ENCODE peak calls at places on chromosomes 13 and 19, in four cellular contexts. D is HCT116, U is SK-N-SH, E is K562. N is an unnamed sample.

GRCh38 chr19:23698711-23699520 is 11.9 kb upstream of the ZNF675 start:
- DNase-seq in D (no peak), U (peak; percentile 42), E (no peak), N (no peak)

GRCh38 chr19:8731428-8732169 is 10.2 kb downstream of the OR2Z1 start:
- DNase-seq in U (no peak), D (no peak), E (no peak), N (no peak)

GRCh38 chr13:26831336-26831908 is 70.8 kb upstream of the GPR12 start:
- DNase-seq in D (no peak), E (no peak), U (peak; percentile 80), N (no peak)

GRCh38 chr13:110525328-110526319 is 35.9 kb downstream of the RAB20 start:
- DNase-seq in E (no peak), D (no peak), U (no peak), N (no peak)

GRCh38 chr13:90565985-90566713 is 781.3 kb upstream of the MIR17HG start:
- DNase-seq in U (no peak), E (no peak), D (no peak), N (no peak)

GRCh38 chr13:41075034-41075433 is 13.7 kb downstream of the WBP4 start:
- DNase-seq in U (peak; percentile 66), E (peak; percentile 20), D (no peak), N (no peak)

GRCh38 chr19:46880440-46880839 is 19.6 kb downstream of the ARHGAP35 start:
- DNase-seq in D (no peak), E (no peak), U (no peak), N (no peak)

GRCh38 chr13:53206455-53206854 is 177.8 kb downstream of the OLFM4 start:
- DNase-seq in U (peak; percentile 31), E (no peak), D (no peak), N (no peak)

GRCh38 chr19:5914946-5915781 is 1.1 kb downstream of the CAPS start:
- DNase-seq in E (no peak), D (no peak), U (no peak), N (no peak)

GRCh38 chr19:12162882-12163806 is at the start of gene ZNF136:
- DNase-seq in D (peak; percentile 89), U (peak; percentile 98), E (peak; percentile 95), N (peak; percentile 94)

GRCh38 chr19:47157455-47158321 is 27.1 kb downstream of the SAE1 start:
- DNase-seq in E (no peak), D (no peak), U (no peak), N (no peak)

GRCh38 chr19:12806242-12807131 is at the start of gene RNASEH2A:
- DNase-seq in E (peak; percentile 88), D (peak; percentile 71), U (peak; percentile 95), N (peak; percentile 70)

GRCh38 chr13:73715910-73716257 is 418.3 kb downstream of the KLF12 start:
- DNase-seq in U (no peak), E (no peak), D (no peak), N (no peak)

GRCh38 chr19:2618611-2619010 is 83.9 kb downstream of the GNG7 start:
- DNase-seq in E (no peak), D (peak; percentile 62), U (no peak), N (no peak)

GRCh38 chr19:43305642-43306041 is 36.3 kb upstream of the PSG9 start:
- DNase-seq in D (no peak), U (no peak), E (peak; percentile 11), N (peak; percentile 17)

GRCh38 chr13:40233731-40234195 is 432.7 kb downstream of the FOXO1 start:
- DNase-seq in U (no peak), E (no peak), D (no peak), N (no peak)

GRCh38 chr19:51477343-51477742 is 996 bp upstream of the CEACAM18 start:
- DNase-seq in E (no peak), U (no peak), D (no peak), N (no peak)
- TF ChIP-seq ELF1 in E (no peak), U (no peak), D (no peak), N (no peak)

GRCh38 chr19:33878912-33879810 is 82.5 kb downstream of the KCTD15 start:
- DNase-seq in D (no peak), U (no peak), E (no peak), N (no peak)

GRCh38 chr19:33887891-33888290 is 91.2 kb downstream of the KCTD15 start:
- DNase-seq in D (no peak), U (no peak), E (no peak), N (no peak)

GRCh38 chr19:33879818-33880575 is 83.3 kb downstream of the KCTD15 start:
- DNase-seq in D (no peak), E (no peak), U (peak; percentile 80), N (no peak)

GRCh38 chr19:33888665-33889064 is 92.0 kb downstream of the KCTD15 start:
- DNase-seq in E (no peak), D (no peak), U (no peak), N (no peak)

DNA sequence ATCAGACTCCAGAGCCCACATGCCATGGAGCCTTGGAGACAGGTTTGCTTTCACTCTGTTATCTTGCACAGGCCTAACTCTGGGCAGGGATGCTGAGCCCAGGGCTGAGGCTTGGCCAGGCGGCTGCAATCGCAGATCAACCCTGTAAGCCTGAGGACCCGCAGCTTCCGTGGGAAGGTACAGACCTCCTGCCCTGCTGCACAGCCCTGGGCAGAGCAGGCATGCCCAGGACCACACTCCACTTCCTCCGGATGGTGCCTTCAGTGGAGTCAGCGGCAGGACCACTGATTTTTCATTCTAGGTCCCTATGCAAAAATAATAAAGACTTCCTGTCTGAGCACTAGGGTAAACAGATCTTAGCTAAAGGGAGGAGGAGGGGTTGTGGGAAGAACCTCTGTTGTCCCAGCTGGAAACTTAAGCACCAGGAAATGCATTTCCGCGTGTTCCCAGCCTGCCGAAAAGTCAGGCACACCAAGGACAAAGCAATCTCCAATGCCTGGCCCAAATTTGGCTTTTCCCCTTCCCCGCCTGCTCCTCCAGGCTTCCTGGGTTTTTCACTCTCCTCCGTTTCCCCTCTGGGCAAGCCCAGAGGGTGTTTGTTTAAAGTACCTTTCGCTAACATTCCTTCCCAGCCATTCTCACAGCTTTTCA is 87.3 kb downstream of the KCTD15 start:
- DNase-seq in U (peak; percentile 80), E (no peak), D (no peak), N (no peak)
- TF ChIP-seq ELF1 in U (no peak), E (no peak), D (no peak), N (no peak)

GRCh38 chr13:24178847-24179845 is 18.6 kb downstream of the SPATA13 start:
- DNase-seq in D (no peak), E (no peak), U (no peak), N (no peak)
- TF ChIP-seq ELF1 in D (no peak), E (no peak), U (no peak), N (no peak)

GRCh38 chr13:95281258-95281602 is 20.0 kb downstream of the ABCC4 start:
- DNase-seq in E (no peak), U (no peak), D (no peak), N (no peak)
- TF ChIP-seq ELF1 in E (no peak), U (no peak), D (no peak), N (no peak)

GRCh38 chr19:17283504-17283996 is 1.8 kb downstream of the ANKLE1 start:
- DNase-seq in U (no peak), D (no peak), E (no peak), N (no peak)

GRCh38 chr19:17281391-17282304 is at the start of gene ANKLE1:
- DNase-seq in E (peak; percentile 64), U (peak; percentile 95), D (no peak), N (no peak)

GRCh38 chr19:17282488-17283256 is 971 bp downstream of the ANKLE1 start:
- DNase-seq in U (peak; percentile 94), E (peak; percentile 85), D (peak; percentile 57), N (peak; percentile 69)

GRCh38 chr19:17275441-17276175 is 6.1 kb upstream of the ANKLE1 start:
- DNase-seq in E (no peak), U (no peak), D (no peak), N (no peak)

DNA sequence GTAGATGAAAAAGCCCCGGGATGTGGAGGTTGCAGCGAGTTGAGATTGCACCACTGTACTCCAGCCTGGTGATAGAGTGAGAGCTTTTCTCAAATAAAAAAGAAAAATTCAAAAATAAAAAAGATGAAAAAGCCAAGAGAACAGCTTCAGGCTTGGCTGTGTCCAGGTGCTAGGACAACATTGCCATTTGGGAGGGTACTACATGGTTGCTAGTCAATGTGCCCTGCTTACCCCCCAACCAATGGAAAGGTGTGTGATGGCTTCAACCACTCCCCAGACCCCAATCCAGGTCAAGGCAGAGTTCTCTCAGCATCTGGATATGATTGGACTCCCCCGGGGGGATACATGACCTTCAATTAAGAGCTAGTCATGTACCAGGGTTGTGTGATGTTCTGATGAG is 2.3 kb upstream of the ANKLE1 start:
- DNase-seq in D (no peak), E (no peak), U (peak; percentile 51), N (no peak)
- TF ChIP-seq ELF1 in D (no peak), E (no peak), U (no peak), N (no peak)

GRCh38 chr13:94950303-94950702 is 238.0 kb upstream of the SOX21 start:
- DNase-seq in E (no peak), D (no peak), U (peak; percentile 16), N (no peak)

GRCh38 chr13:94952787-94953186 is 240.4 kb upstream of the SOX21 start:
- DNase-seq in D (no peak), U (no peak), E (no peak), N (no peak)

GRCh38 chr13:94947392-94947791 is 235.0 kb upstream of the SOX21 start:
- DNase-seq in D (no peak), U (no peak), E (no peak), N (no peak)

GRCh38 chr13:94947965-94948371 is 235.6 kb upstream of the SOX21 start:
- DNase-seq in E (no peak), U (no peak), D (no peak), N (no peak)
- TF ChIP-seq ELF1 in E (no peak), U (no peak), D (no peak), N (no peak)

DNA sequence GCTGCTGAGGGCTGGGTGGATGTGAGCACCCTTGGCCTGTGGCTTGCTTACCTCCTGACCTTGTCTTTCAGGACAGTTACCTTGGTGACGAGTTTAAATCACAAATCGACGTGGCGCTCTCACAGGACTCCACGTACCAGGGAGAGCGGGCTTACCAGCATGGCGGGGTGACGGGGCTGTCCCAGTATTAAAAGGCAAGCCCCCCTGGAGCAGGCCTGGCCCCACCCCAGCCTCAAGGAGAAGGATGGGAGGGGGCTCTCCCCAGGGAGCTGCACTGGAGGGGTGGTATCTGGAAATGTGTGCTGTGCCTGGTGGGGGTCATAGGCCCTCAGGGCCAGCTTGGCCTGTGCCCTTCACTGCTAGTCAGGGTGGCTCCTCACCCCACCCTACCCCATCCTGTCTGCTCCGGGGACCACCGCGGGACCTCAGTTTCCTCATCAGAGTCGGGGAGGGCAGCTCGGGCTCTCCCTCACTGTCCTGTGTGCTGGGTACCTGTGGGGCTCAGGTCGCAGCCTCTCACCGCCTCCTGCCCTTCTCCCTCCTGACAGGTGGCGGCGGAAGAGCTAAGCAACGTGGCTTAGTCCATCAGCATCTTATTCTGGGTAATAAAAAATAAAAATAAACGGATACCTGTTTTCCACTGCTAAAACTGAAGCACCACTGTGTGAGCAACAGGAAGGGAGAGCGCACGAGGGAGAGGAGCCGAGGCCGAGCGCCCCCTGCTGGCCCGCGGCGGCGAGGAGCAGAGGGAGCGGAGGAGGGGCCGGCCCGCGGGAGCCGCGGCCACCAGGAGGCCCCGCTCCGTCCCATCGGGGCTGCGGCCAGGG is 29.8 kb downstream of the CERS1 start:
- DNase-seq in U (peak; percentile 98), E (peak; percentile 90), D (no peak), N (peak; percentile 35)
- TF ChIP-seq ELF1 in U (peak; percentile 10), E (no peak), D (no peak), N (no peak)